ENCODE peak calls at places on chromosome 17, in four cellular contexts. U is pancreas; V is foreskin keratinocyte; S is activated CD8-positive, alpha-beta memory T cell treated with anti-CD3 and anti-CD28 coated beads, Interleukin-2, amount 10 ng/mL, durations not matched to agents 7 days and 5 days. C is an unnamed sample.

GRCh38 chr17:15972497-15972951 is 27.0 kb downstream of the ZSWIM7 start:
- ATAC-seq in U (no peak), V (no peak), S (no peak), C (no peak)

GRCh38 chr17:65644545-65644944 is 83.1 kb upstream of the AXIN2 start:
- ATAC-seq in U (no peak), V (no peak), S (no peak), C (no peak)

GRCh38 chr17:78257810-78258322 is 26.4 kb downstream of the TMEM235 start:
- ATAC-seq in U (peak; percentile 5), V (no peak), S (no peak), C (no peak)

GRCh38 chr17:58375216-58375615 is 23.2 kb upstream of the SUPT4H1 start:
- ATAC-seq in U (no peak), V (no peak), S (no peak), C (no peak)

GRCh38 chr17:75937652-75938051 is 3.2 kb downstream of the FBF1 start:
- ATAC-seq in U (no peak), V (no peak), S (no peak), C (no peak)

GRCh38 chr17:77371117-77371887 is 230.5 kb downstream of the SEC14L1 start:
- ATAC-seq in U (no peak), V (no peak), S (no peak), C (no peak)

GRCh38 chr17:46026815-46027125 is 27.7 kb downstream of the STH start:
- ATAC-seq in U (no peak), V (no peak), S (no peak), C (no peak)

GRCh38 chr17:82678265-82678891 is 20.1 kb downstream of the RAB40B start:
- ATAC-seq in U (peak; percentile 41), V (no peak), S (no peak), C (no peak)

GRCh38 chr17:38871247-38871991 is 1.6 kb downstream of the LASP1 start:
- ATAC-seq in U (peak; percentile 57), V (peak; percentile 12), S (peak; percentile 27), C (peak; percentile 22)